ENCODE peak calls at places on chromosome 18, in ten cellular contexts. M is lower lobe of right lung; J is HCT116; T is endodermal cell; I is CD4-positive, alpha-beta T cell; P is stomach; L is transverse colon; W is AG04450; A is dorsolateral prefrontal cortex; U is coronary artery. H is an unnamed sample.

GRCh38 chr18:23894661-23895175 is 119.8 kb upstream of the TTC39C start:
- DNase-seq in T (no peak), M (no peak), L (no peak), P (no peak), A (no peak), I (no peak), W (no peak), U (no peak), J (no peak), H (no peak)

GRCh38 chr18:28647961-28648360 is 471.0 kb upstream of the CDH2 start:
- DNase-seq in P (no peak), A (no peak), I (no peak), W (no peak), L (no peak), T (no peak), M (no peak), U (no peak), J (no peak), H (no peak)

GRCh38 chr18:24051256-24051947 is 36.8 kb downstream of the TTC39C start:
- DNase-seq in A (no peak), U (no peak), I (no peak), P (no peak), J (no peak), L (no peak), T (no peak), M (no peak), W (no peak), H (no peak)

GRCh38 chr18:48050176-48050575 is 119.7 kb upstream of the SMAD2 start:
- DNase-seq in M (peak), J (no peak), P (peak), W (no peak), U (no peak), L (peak), A (no peak), T (no peak), I (no peak), H (peak)

GRCh38 chr18:23141022-23141999 is 6.0 kb downstream of the CABLES1 start:
- DNase-seq in I (no peak), M (no peak), A (no peak), J (no peak), P (peak), W (no peak), U (no peak), T (no peak), L (peak), H (peak)

GRCh38 chr18:1806884-1807615 is 764.3 kb downstream of the METTL4 start:
- DNase-seq in A (no peak), I (no peak), L (no peak), J (no peak), W (no peak), P (no peak), T (no peak), U (no peak), M (no peak), H (no peak)

GRCh38 chr18:41881285-41881684 is 73.7 kb upstream of the PIK3C3 start:
- DNase-seq in U (no peak), J (no peak), A (no peak), L (no peak), I (no peak), T (no peak), P (no peak), M (no peak), W (peak), H (no peak)

GRCh38 chr18:76657428-76657827 is 162.4 kb upstream of the ZNF516 start:
- DNase-seq in L (no peak), J (no peak), P (no peak), U (no peak), A (no peak), W (no peak), I (no peak), T (no peak), M (no peak), H (no peak)

GRCh38 chr18:59799383-59800015 is 100.3 kb upstream of the PMAIP1 start:
- DNase-seq in I (no peak), L (no peak), P (no peak), W (no peak), U (no peak), J (no peak), T (no peak), M (no peak), A (no peak), H (no peak)

GRCh38 chr18:905948-906415 is 1.3 kb downstream of the ADCYAP1 start:
- DNase-seq in U (no peak), T (peak), M (no peak), W (no peak), J (no peak), A (no peak), I (no peak), L (no peak), P (no peak), H (no peak)

GRCh38 chr18:36580874-36581750 is 247.7 kb downstream of the TPGS2 start:
- DNase-seq in L (no peak), T (no peak), U (peak), W (peak), P (no peak), I (no peak), J (no peak), A (no peak), M (no peak), H (no peak)

GRCh38 chr18:32542221-32542798 is 71.6 kb upstream of the GAREM1 start:
- DNase-seq in M (no peak), W (no peak), I (no peak), U (no peak), L (no peak), A (no peak), T (peak), J (no peak), P (no peak), H (no peak)

GRCh38 chr18:40222736-40223135 is 1732.3 kb upstream of the PIK3C3 start:
- DNase-seq in A (no peak), U (no peak), W (no peak), J (no peak), T (no peak), I (no peak), P (no peak), L (no peak), M (no peak), H (no peak)

GRCh38 chr18:8516391-8517250 is 92.6 kb upstream of the RAB12 start:
- DNase-seq in W (no peak), P (no peak), I (no peak), A (no peak), J (no peak), M (no peak), L (no peak), U (no peak), T (no peak), H (no peak)

GRCh38 chr18:44111337-44111736 is 569.4 kb upstream of the SETBP1 start:
- DNase-seq in P (no peak), M (no peak), W (no peak), I (no peak), T (no peak), A (no peak), J (no peak), U (no peak), L (no peak), H (no peak)

GRCh38 chr18:11096411-11096810 is 53.0 kb downstream of the PIEZO2 start:
- DNase-seq in I (no peak), U (no peak), L (no peak), M (no peak), T (no peak), J (no peak), W (no peak), A (no peak), P (no peak), H (no peak)
- H3K27ac ChIP-seq in I (no peak), U (no peak), L (peak), M (no peak), T (no peak), J (no peak), W (no peak), A (no peak), P (no peak), H (no peak)

GRCh38 chr18:55502346-55502710 is 85.7 kb downstream of the TCF4 start:
- DNase-seq in U (no peak), T (no peak), J (no peak), M (no peak), L (no peak), P (no peak), W (no peak), I (no peak), A (no peak), H (no peak)
- H3K27ac ChIP-seq in U (no peak), T (peak), J (no peak), M (no peak), L (no peak), P (no peak), W (no peak), I (no peak), A (no peak), H (no peak)

DNA sequence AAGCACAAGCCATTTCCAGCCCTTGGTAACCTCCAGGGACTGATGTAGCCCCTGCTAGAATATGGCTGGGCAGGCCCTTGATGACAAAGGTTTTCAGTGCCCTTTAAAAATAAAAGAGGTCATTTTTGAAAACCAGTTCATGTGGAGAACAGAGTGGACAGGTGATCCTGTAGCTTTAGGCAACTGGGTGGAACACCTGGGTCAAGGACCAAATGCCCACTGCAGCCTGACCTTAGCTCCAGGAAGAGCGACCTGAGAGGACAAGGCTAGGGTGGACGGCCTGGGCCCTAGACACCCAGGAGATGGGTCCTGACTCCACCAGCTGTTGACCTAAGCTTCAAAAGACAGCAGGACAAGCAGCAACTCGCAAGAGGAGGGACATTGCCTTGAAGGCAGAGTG is 116.6 kb downstream of the LIPG start:
- DNase-seq in P (no peak), U (peak), I (no peak), J (no peak), W (no peak), L (no peak), M (no peak), T (no peak), A (no peak), H (no peak)
- H3K27ac ChIP-seq in P (no peak), U (no peak), I (no peak), J (no peak), W (no peak), L (no peak), M (no peak), T (peak), A (no peak), H (peak)

GRCh38 chr18:6566338-6566911 is 151.7 kb upstream of the L3MBTL4 start:
- DNase-seq in L (no peak), T (no peak), J (no peak), M (no peak), A (no peak), P (no peak), U (no peak), I (no peak), W (no peak), H (no peak)
- H3K27ac ChIP-seq in L (no peak), T (no peak), J (no peak), M (no peak), A (no peak), P (no peak), U (no peak), I (no peak), W (no peak), H (no peak)

GRCh38 chr18:50312296-50313030 is 25.0 kb upstream of the CXXC1 start:
- DNase-seq in I (no peak), L (no peak), M (no peak), J (no peak), W (no peak), T (no peak), P (no peak), U (no peak), A (no peak), H (no peak)
- H3K27ac ChIP-seq in I (no peak), L (peak), M (no peak), J (no peak), W (no peak), T (no peak), P (no peak), U (no peak), A (no peak), H (no peak)

GRCh38 chr18:57790316-57790715 is 12.8 kb downstream of the ATP8B1 start:
- DNase-seq in J (no peak), A (no peak), W (no peak), U (no peak), I (no peak), L (no peak), P (no peak), T (no peak), M (no peak), H (no peak)
- H3K27ac ChIP-seq in J (no peak), A (no peak), W (peak), U (peak), I (no peak), L (no peak), P (peak), T (no peak), M (no peak), H (no peak)

GRCh38 chr18:62521082-62521481 is 1.7 kb upstream of the ZCCHC2 start:
- DNase-seq in I (no peak), A (no peak), L (no peak), U (no peak), M (no peak), W (no peak), T (no peak), P (no peak), J (no peak), H (no peak)
- H3K27ac ChIP-seq in I (no peak), A (no peak), L (no peak), U (no peak), M (no peak), W (no peak), T (no peak), P (no peak), J (no peak), H (no peak)

GRCh38 chr18:68484241-68484640 is 230.7 kb downstream of the TMX3 start:
- DNase-seq in T (no peak), W (no peak), U (no peak), P (no peak), L (no peak), I (no peak), J (no peak), A (no peak), M (no peak), H (no peak)

GRCh38 chr18:68494802-68495560 is 219.9 kb downstream of the TMX3 start:
- DNase-seq in A (no peak), P (no peak), W (peak), I (no peak), L (no peak), M (no peak), T (no peak), J (no peak), U (no peak), H (no peak)

DNA sequence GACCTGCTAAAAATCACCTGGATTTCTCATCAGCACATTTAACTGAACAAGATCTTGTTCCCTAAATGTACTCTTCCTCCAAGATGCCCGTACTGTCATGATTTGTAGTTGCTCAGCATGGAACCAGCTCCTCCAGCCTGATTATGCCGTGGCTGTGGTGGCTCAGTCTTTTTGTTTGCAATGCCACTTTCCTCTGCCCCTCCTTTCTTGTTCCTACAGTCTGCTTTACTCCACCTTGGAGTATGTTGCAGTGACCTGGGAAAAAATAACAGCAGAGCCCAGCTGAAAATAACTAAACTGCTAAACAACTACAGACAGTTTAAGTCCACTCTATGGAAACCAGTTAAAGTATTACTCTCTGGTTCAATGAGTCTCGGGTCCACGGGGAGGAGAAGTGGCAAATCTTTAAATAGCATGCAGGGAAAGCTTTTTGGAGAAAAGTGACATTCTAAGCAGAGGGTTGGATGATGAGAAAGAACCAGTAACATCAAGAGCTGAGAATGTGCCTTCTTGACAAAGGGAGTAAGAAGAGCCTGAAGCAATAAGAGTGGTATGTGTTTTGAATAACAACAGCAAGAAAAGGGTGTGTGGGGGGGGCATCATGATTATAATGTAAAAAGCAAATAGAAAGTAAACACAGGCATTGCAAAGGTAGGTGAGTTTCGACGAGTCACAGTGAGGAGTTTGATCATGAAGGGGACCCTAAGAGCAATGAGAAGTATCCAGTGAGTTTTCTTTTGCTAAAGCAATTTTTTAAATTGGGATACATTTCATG is 225.7 kb downstream of the TMX3 start:
- DNase-seq in U (no peak), M (no peak), A (no peak), L (no peak), I (no peak), J (no peak), P (no peak), W (no peak), T (peak), H (no peak)
- H3K27ac ChIP-seq in U (no peak), M (no peak), A (no peak), L (no peak), I (no peak), J (no peak), P (no peak), W (no peak), T (peak), H (no peak)